ENCODE peak calls at places on chromosomes 6 and 20, in four cellular contexts. G is activated CD4-positive, CD25-positive, alpha-beta regulatory T cell treated with anti-CD3 and anti-CD28 coated beads, Interleukin-2, amount 50 U/mL, for 72 hours; Q is T-helper 17 cell; H is brain microvascular endothelial cell. E is an unnamed sample.

GRCh38 chr6:9511157-9511556 is 903.7 kb downstream of the TFAP2A start:
- DNase-seq in G (no peak), H (no peak), Q (no peak), E (no peak)

GRCh38 chr6:12229332-12229731 is 60.8 kb upstream of the EDN1 start:
- DNase-seq in H (no peak), Q (no peak), G (no peak), E (no peak)

GRCh38 chr6:123534264-123534663 is 102.5 kb downstream of the TRDN start:
- DNase-seq in Q (no peak), G (no peak), H (no peak), E (no peak)

GRCh38 chr20:46040902-46041535 is 12.0 kb downstream of the SLC12A5 start:
- DNase-seq in Q (peak; percentile 27), H (no peak), G (peak; percentile 62), E (peak; percentile 58)

GRCh38 chr6:7230956-7231713 is 81.9 kb downstream of the SSR1 start:
- DNase-seq in H (no peak), G (no peak), Q (no peak), E (no peak)

GRCh38 chr6:80132942-80133517 is 26.6 kb downstream of the BCKDHB start:
- DNase-seq in G (no peak), H (peak; percentile 81), Q (no peak), E (peak; percentile 75)

GRCh38 chr20:1943267-1944002 is 48.2 kb downstream of the SIRPA start:
- DNase-seq in G (no peak), H (no peak), Q (no peak), E (no peak)

GRCh38 chr20:52230406-52230805 is 38.8 kb upstream of the ZFP64 start:
- DNase-seq in H (peak; percentile 8), G (no peak), Q (no peak), E (peak; percentile 16)

GRCh38 chr6:22447191-22447590 is 122.2 kb upstream of the HDGFL1 start:
- DNase-seq in H (no peak), G (no peak), Q (no peak), E (no peak)

GRCh38 chr6:113359155-113360140 is 497.7 kb upstream of the MARCKS start:
- DNase-seq in Q (no peak), H (peak; percentile 55), G (no peak), E (peak; percentile 88)

GRCh38 chr6:157020398-157021266 is 243.5 kb downstream of the ARID1B start:
- DNase-seq in Q (peak; percentile 44), H (peak; percentile 47), G (peak; percentile 71), E (peak; percentile 76)

GRCh38 chr20:7704021-7704420 is 236.2 kb downstream of the HAO1 start:
- DNase-seq in G (no peak), H (no peak), Q (no peak), E (no peak)

GRCh38 chr6:16729744-16730143 is 31.5 kb downstream of the ATXN1 start:
- DNase-seq in Q (no peak), H (no peak), G (no peak), E (no peak)

GRCh38 chr20:48831702-48832422 is 4.1 kb upstream of the PREX1 start:
- DNase-seq in G (no peak), H (no peak), Q (no peak), E (peak; percentile 83)

GRCh38 chr6:167565884-167566491 is 241.1 kb downstream of the TTLL2 start:
- DNase-seq in H (no peak), G (no peak), Q (no peak), E (no peak)

GRCh38 chr6:151475653-151476523 is 17.9 kb upstream of the CCDC170 start:
- DNase-seq in H (peak; percentile 36), Q (peak; percentile 19), G (no peak), E (peak; percentile 72)

GRCh38 chr20:63132131-63132714 is 83.7 kb downstream of the YTHDF1 start:
- DNase-seq in H (no peak), Q (peak; percentile 5), G (no peak), E (no peak)

GRCh38 chr20:50115591-50116367 is 2.8 kb upstream of the UBE2V1 start:
- DNase-seq in G (peak; percentile 87), Q (peak; percentile 79), H (peak; percentile 95), E (peak; percentile 100)

GRCh38 chr6:145295746-145296145 is 439.6 kb downstream of the EPM2A start:
- DNase-seq in Q (no peak), H (no peak), G (no peak), E (no peak)

GRCh38 chr6:157536218-157536534 is 155.2 kb downstream of the ZDHHC14 start:
- DNase-seq in H (no peak), G (no peak), Q (no peak), E (no peak)

GRCh38 chr20:62517901-62518610 is 42.3 kb upstream of the GATA5 start:
- DNase-seq in G (no peak), Q (no peak), H (no peak), E (no peak)

GRCh38 chr6:26170951-26171841 is 84.0 kb downstream of the HFE start:
- DNase-seq in G (no peak), Q (no peak), H (no peak), E (no peak)

GRCh38 chr20:44120676-44121425 is 66.1 kb downstream of the JPH2 start:
- DNase-seq in H (no peak), Q (no peak), G (no peak), E (no peak)

GRCh38 chr20:3436864-3437574 is 29.6 kb upstream of the DNAAF9 start:
- DNase-seq in H (no peak), Q (no peak), G (no peak), E (no peak)

GRCh38 chr6:43644940-43645612 is at the start of gene RSPH9:
- DNase-seq in G (peak; percentile 68), H (peak; percentile 74), Q (peak; percentile 66), E (peak; percentile 58)

GRCh38 chr20:31704225-31705119 is 18.2 kb downstream of the BCL2L1 start:
- DNase-seq in H (peak; percentile 52), Q (no peak), G (no peak), E (peak; percentile 83)

GRCh38 chr6:41733349-41733706 is 2.1 kb downstream of the TFEB start:
- DNase-seq in H (no peak), G (no peak), Q (no peak), E (no peak)

GRCh38 chr6:43405354-43405753 is 22.0 kb upstream of the ABCC10 start:
- DNase-seq in H (no peak), G (no peak), Q (no peak), E (peak; percentile 57)

GRCh38 chr6:7140631-7141366 is 33.0 kb downstream of the RREB1 start:
- DNase-seq in G (peak; percentile 82), H (peak; percentile 73), Q (peak; percentile 74), E (peak; percentile 85)

E was measured in ELR.